ENCODE peak calls at places on chromosome 6, in five cellular contexts. A is adrenal gland, E is RCC 7860, K is LoVo, B is retinal pigment epithelial cell. S is an unnamed sample.

GRCh38 chr6:79632580-79632979 is 1.5 kb downstream of the SH3BGRL2 start:
- DNase-seq in K (no peak), A (no peak), B (no peak), E (no peak), S (no peak)

GRCh38 chr6:152148412-152148811 is 340.9 kb downstream of the ESR1 start:
- DNase-seq in A (no peak), E (no peak), B (no peak), K (no peak), S (no peak)

GRCh38 chr6:81126150-81126549 is 626.3 kb downstream of the TENT5A start:
- DNase-seq in E (no peak), K (no peak), A (no peak), B (no peak), S (no peak)

GRCh38 chr6:1316482-1317220 is 4.8 kb downstream of the FOXQ1 start:
- DNase-seq in E (no peak), B (no peak), K (peak; percentile 47), A (no peak), S (no peak)

GRCh38 chr6:86407128-86407527 is 530.2 kb upstream of the HTR1E start:
- DNase-seq in B (no peak), A (no peak), E (no peak), K (no peak), S (no peak)

GRCh38 chr6:105452924-105453756 is 50.3 kb upstream of the PREP start:
- DNase-seq in B (no peak), K (no peak), A (no peak), E (no peak), S (no peak)

GRCh38 chr6:1856381-1856780 is 246.7 kb downstream of the FOXC1 start:
- DNase-seq in A (peak; percentile 32), B (no peak), E (no peak), K (no peak), S (peak; percentile 55)

GRCh38 chr6:40485300-40485699 is 101.9 kb downstream of the LRFN2 start:
- DNase-seq in K (no peak), E (no peak), A (no peak), B (no peak), S (no peak)

GRCh38 chr6:139568956-139569538 is 194.6 kb upstream of the CITED2 start:
- DNase-seq in E (peak; percentile 79), B (peak; percentile 88), A (no peak), K (peak; percentile 74), S (no peak)

GRCh38 chr6:47106721-47107197 is 64.6 kb upstream of the ADGRF1 start:
- DNase-seq in A (no peak), B (peak; percentile 67), K (no peak), E (no peak), S (no peak)

GRCh38 chr6:144999127-144999526 is 714.0 kb downstream of the UTRN start:
- DNase-seq in K (no peak), A (no peak), E (no peak), B (no peak), S (no peak)

GRCh38 chr6:138480279-138480949 is 18.9 kb downstream of the NHSL1 start:
- DNase-seq in A (no peak), B (no peak), E (no peak), K (no peak), S (no peak)

GRCh38 chr6:50791900-50792508 is 26.7 kb upstream of the TFAP2B start:
- DNase-seq in A (no peak), B (peak; percentile 5), K (peak; percentile 63), E (peak; percentile 24), S (no peak)

GRCh38 chr6:11714116-11714797 is 64.3 kb downstream of the ADTRP start:
- DNase-seq in E (no peak), A (no peak), K (no peak), B (no peak), S (no peak)

GRCh38 chr6:111210074-111210729 is 122.9 kb downstream of the SLC16A10 start:
- DNase-seq in K (peak; percentile 60), E (peak; percentile 40), B (no peak), A (peak; percentile 14), S (peak; percentile 5)

GRCh38 chr6:149329529-149329928 is 12.0 kb downstream of the TAB2 start:
- DNase-seq in E (no peak), K (no peak), A (no peak), B (no peak), S (no peak)

GRCh38 chr6:38192011-38192410 is 372.5 kb downstream of the ZFAND3 start:
- DNase-seq in E (no peak), A (no peak), K (no peak), B (no peak), S (no peak)

GRCh38 chr6:94658929-94659328 is 918.4 kb upstream of the MANEA start:
- DNase-seq in B (no peak), E (no peak), A (no peak), K (no peak), S (no peak)

GRCh38 chr6:129929433-129929832 is 68.3 kb upstream of the TMEM244 start:
- DNase-seq in B (peak; percentile 50), K (no peak), E (no peak), A (peak; percentile 34), S (no peak)

GRCh38 chr6:46898011-46898410 is 23.7 kb downstream of the ADGRF5 start:
- DNase-seq in K (no peak), E (no peak), A (no peak), B (no peak), S (no peak)